ENCODE peak calls at places on chromosomes 13 and 19, in seven cellular contexts. M is T-helper 1 cell; J is G401; S is Peyer's patch; G is CD4-positive, alpha-beta T cell; Y is SW480; P is sciatic nerve. T is an unnamed sample.
A peak's percentile ranks its signal among the peaks of the same experiment; 100 is the strongest.

GRCh38 chr13:27450921-27451461 is 627 bp upstream of the MTIF3 start:
- DNase-seq in M (peak; percentile 42), J (peak; percentile 70), S (peak; percentile 43), G (no peak), Y (peak; percentile 74), P (peak; percentile 65), T (peak; percentile 52)

GRCh38 chr19:49064768-49065611 is at the start of gene NTF4:
- DNase-seq in M (no peak), J (peak; percentile 23), S (no peak), G (no peak), Y (peak; percentile 47), P (no peak), T (no peak)

GRCh38 chr13:113670541-113670940 is 3.5 kb downstream of the GRK1 start:
- DNase-seq in M (no peak), J (no peak), S (no peak), G (no peak), Y (no peak), P (peak; percentile 25), T (no peak)

GRCh38 chr13:40503026-40503425 is 163.4 kb downstream of the FOXO1 start:
- DNase-seq in M (no peak), J (no peak), S (no peak), G (no peak), Y (no peak), P (no peak), T (no peak)

GRCh38 chr13:33279898-33280549 is 5.5 kb downstream of the STARD13 start:
- DNase-seq in M (no peak), J (no peak), S (no peak), G (no peak), Y (peak; percentile 36), P (no peak), T (no peak)

GRCh38 chr13:99909836-99910619 is 61.5 kb downstream of the ZIC5 start:
- DNase-seq in M (no peak), J (peak; percentile 75), S (no peak), G (no peak), Y (no peak), P (no peak), T (no peak)

GRCh38 chr13:40776681-40777165 is 5.7 kb upstream of the MRPS31 start:
- DNase-seq in M (peak; percentile 57), J (no peak), S (peak; percentile 76), G (peak; percentile 73), Y (peak; percentile 73), P (no peak), T (no peak)

GRCh38 chr13:109256866-109257760 is 529.3 kb downstream of the IRS2 start:
- DNase-seq in M (no peak), J (no peak), S (no peak), G (no peak), Y (peak; percentile 80), P (no peak), T (no peak)

GRCh38 chr13:109389456-109389855 is 396.9 kb downstream of the IRS2 start:
- DNase-seq in M (no peak), J (no peak), S (no peak), G (no peak), Y (no peak), P (no peak), T (no peak)

GRCh38 chr13:48320396-48320790 is 16.8 kb downstream of the RB1 start:
- DNase-seq in M (no peak), J (no peak), S (no peak), G (no peak), Y (no peak), P (no peak), T (no peak)

GRCh38 chr13:53032849-53033248 is 4.2 kb downstream of the OLFM4 start:
- DNase-seq in M (no peak), J (no peak), S (no peak), G (no peak), Y (no peak), P (no peak), T (no peak)

GRCh38 chr19:4455742-4456565 is 1.6 kb downstream of the UBXN6 start:
- DNase-seq in M (no peak), J (peak; percentile 96), S (no peak), G (no peak), Y (no peak), P (peak; percentile 86), T (peak; percentile 86)

GRCh38 chr19:4557186-4557970 is 2.1 kb downstream of the SEMA6B start:
- DNase-seq in M (no peak), J (no peak), S (no peak), G (no peak), Y (no peak), P (no peak), T (no peak)

GRCh38 chr13:33970746-33971145 is 152.8 kb downstream of the RFC3 start:
- DNase-seq in M (no peak), J (no peak), S (no peak), G (no peak), Y (no peak), P (no peak), T (no peak)

GRCh38 chr13:30880756-30881155 is 25.3 kb upstream of the MEDAG start:
- DNase-seq in M (no peak), J (no peak), S (no peak), G (no peak), Y (peak; percentile 51), P (no peak), T (no peak)

GRCh38 chr19:18464646-18465045 is 26.7 kb upstream of the ISYNA1 start:
- DNase-seq in M (no peak), J (peak; percentile 90), S (peak; percentile 22), G (no peak), Y (no peak), P (peak; percentile 84), T (peak; percentile 81)

GRCh38 chr13:64925284-64925683 is 2304.9 kb downstream of the PCDH9 start:
- DNase-seq in M (no peak), J (no peak), S (no peak), G (no peak), Y (no peak), P (peak; percentile 43), T (no peak)

GRCh38 chr13:73200432-73200831 is 141.6 kb downstream of the KLF5 start:
- DNase-seq in M (no peak), J (no peak), S (no peak), G (no peak), Y (no peak), P (no peak), T (no peak)

GRCh38 chr13:102651392-102651791 is 43.5 kb downstream of the METTL21C start:
- DNase-seq in M (no peak), J (no peak), S (no peak), G (no peak), Y (no peak), P (no peak), T (no peak)

GRCh38 chr19:31502536-31503170 is 153.4 kb upstream of the TSHZ3 start:
- DNase-seq in M (no peak), J (no peak), S (no peak), G (no peak), Y (no peak), P (no peak), T (no peak)

GRCh38 chr13:41224113-41225110 is 30.0 kb upstream of the KBTBD7 start:
- DNase-seq in M (no peak), J (no peak), S (no peak), G (no peak), Y (no peak), P (no peak), T (no peak)

GRCh38 chr13:23642110-23642509 is 71.9 kb downstream of the TNFRSF19 start:
- DNase-seq in M (no peak), J (no peak), S (no peak), G (no peak), Y (no peak), P (no peak), T (no peak)

GRCh38 chr19:11574689-11575088 is 2.8 kb downstream of the ACP5 start:
- DNase-seq in M (no peak), J (no peak), S (peak; percentile 69), G (no peak), Y (no peak), P (no peak), T (no peak)

GRCh38 chr19:40257096-40257517 is 28.0 kb downstream of the AKT2 start:
- DNase-seq in M (no peak), J (no peak), S (no peak), G (no peak), Y (no peak), P (no peak), T (no peak)

GRCh38 chr13:64675256-64675892 is 2554.8 kb downstream of the PCDH9 start:
- DNase-seq in M (no peak), J (no peak), S (no peak), G (no peak), Y (no peak), P (no peak), T (no peak)

GRCh38 chr13:113169277-113170272 is 11.1 kb downstream of the PROZ start:
- DNase-seq in M (no peak), J (no peak), S (no peak), G (no peak), Y (no peak), P (no peak), T (no peak)

GRCh38 chr19:8214802-8215201 is 5.6 kb downstream of the CERS4 start:
- DNase-seq in M (no peak), J (no peak), S (no peak), G (no peak), Y (no peak), P (no peak), T (no peak)

GRCh38 chr19:37007587-37008220 is 70.5 kb upstream of the ZNF420 start:
- DNase-seq in M (peak; percentile 27), J (peak; percentile 10), S (peak; percentile 19), G (no peak), Y (no peak), P (no peak), T (peak; percentile 76)

GRCh38 chr13:78137404-78138142 is 218.9 kb upstream of the EDNRB start:
- DNase-seq in M (no peak), J (peak; percentile 77), S (no peak), G (no peak), Y (peak; percentile 70), P (no peak), T (no peak)

GRCh38 chr13:91248249-91248648 is 99.2 kb upstream of the MIR17HG start:
- DNase-seq in M (no peak), J (no peak), S (no peak), G (no peak), Y (no peak), P (no peak), T (no peak)

T was measured in ureter.